ENCODE peak calls at places on chromosomes 5 and 9, in eight cellular contexts. Z is endodermal cell, B is Panc1, V is tibial nerve, T is MM.1S, S is heart right ventricle, X is brain microvascular endothelial cell, Q is cardiac muscle cell. I is an unnamed sample.

GRCh38 chr5:54251981-54252380 is 58.4 kb downstream of the ARL15 start:
- DNase-seq in Z (no peak), B (no peak), V (no peak), T (no peak), S (no peak), X (no peak), Q (no peak), I (no peak)

GRCh38 chr9:19689324-19690087 is 99.3 kb downstream of the SLC24A2 start:
- DNase-seq in Z (no peak), B (no peak), V (no peak), T (no peak), S (no peak), X (no peak), Q (no peak), I (no peak)

GRCh38 chr5:72658161-72658560 is 151.0 kb upstream of the ZNF366 start:
- DNase-seq in Z (no peak), B (no peak), V (no peak), T (no peak), S (no peak), X (no peak), Q (no peak), I (no peak)

GRCh38 chr5:61991426-61991825 is 314.6 kb upstream of the KIF2A start:
- DNase-seq in Z (no peak), B (no peak), V (no peak), T (no peak), S (no peak), X (no peak), Q (no peak), I (no peak)

GRCh38 chr5:136040746-136041415 is 12.1 kb downstream of the TGFBI start:
- DNase-seq in Z (no peak), B (no peak), V (no peak), T (peak), S (no peak), X (no peak), Q (no peak), I (no peak)

GRCh38 chr5:140131967-140132409 is 6.3 kb downstream of the IGIP start:
- DNase-seq in Z (no peak), B (no peak), V (no peak), T (no peak), S (no peak), X (peak), Q (no peak), I (no peak)

GRCh38 chr9:133403766-133404439 is 13.9 kb downstream of the REXO4 start:
- DNase-seq in Z (peak), B (no peak), V (no peak), T (no peak), S (no peak), X (no peak), Q (no peak), I (no peak)

GRCh38 chr9:69385474-69386091 is 60.6 kb downstream of the ENTREP1 start:
- DNase-seq in Z (peak), B (no peak), V (no peak), T (peak), S (no peak), X (no peak), Q (no peak), I (no peak)

GRCh38 chr9:71592400-71592799 is 175.9 kb downstream of the CEMIP2 start:
- DNase-seq in Z (no peak), B (no peak), V (no peak), T (no peak), S (no peak), X (no peak), Q (no peak), I (no peak)

GRCh38 chr5:159402328-159402727 is 72.0 kb upstream of the IL12B start:
- DNase-seq in Z (no peak), B (no peak), V (no peak), T (no peak), S (no peak), X (no peak), Q (no peak), I (no peak)

GRCh38 chr5:147878066-147878748 is at the start of gene SCGB3A2:
- DNase-seq in Z (no peak), B (no peak), V (no peak), T (no peak), S (no peak), X (no peak), Q (no peak), I (no peak)

GRCh38 chr5:57037355-57037754 is 85.4 kb upstream of the MIER3 start:
- DNase-seq in Z (peak), B (no peak), V (no peak), T (no peak), S (no peak), X (no peak), Q (no peak), I (no peak)

GRCh38 chr5:106822851-106823250 is 847.9 kb downstream of the EFNA5 start:
- DNase-seq in Z (no peak), B (no peak), V (no peak), T (no peak), S (no peak), X (no peak), Q (no peak), I (no peak)

GRCh38 chr9:80875947-80876346 is 813.4 kb downstream of the TLE1 start:
- DNase-seq in Z (no peak), B (no peak), V (no peak), T (no peak), S (no peak), X (no peak), Q (no peak), I (no peak)

GRCh38 chr9:96478829-96479371 is 28.9 kb downstream of the HABP4 start:
- DNase-seq in Z (no peak), B (no peak), V (no peak), T (no peak), S (no peak), X (no peak), Q (no peak), I (no peak)

GRCh38 chr9:19988281-19988680 is 199.4 kb upstream of the SLC24A2 start:
- DNase-seq in Z (no peak), B (no peak), V (no peak), T (no peak), S (no peak), X (no peak), Q (no peak), I (no peak)

GRCh38 chr9:124733964-124734740 is 37.0 kb downstream of the NR6A1 start:
- DNase-seq in Z (no peak), B (no peak), V (no peak), T (peak), S (no peak), X (no peak), Q (no peak), I (no peak)

GRCh38 chr9:136644593-136645342 is 17.9 kb upstream of the EGFL7 start:
- DNase-seq in Z (peak), B (no peak), V (peak), T (peak), S (peak), X (no peak), Q (peak), I (peak)

GRCh38 chr9:78786794-78787193 is 489.9 kb downstream of the PSAT1 start:
- DNase-seq in Z (no peak), B (no peak), V (no peak), T (no peak), S (no peak), X (peak), Q (no peak), I (no peak)

GRCh38 chr9:33185858-33186257 is 18.7 kb upstream of the B4GALT1 start:
- DNase-seq in Z (peak), B (no peak), V (no peak), T (no peak), S (no peak), X (no peak), Q (no peak), I (no peak)

GRCh38 chr5:75734913-75735789 is 17.9 kb upstream of the POC5 start:
- DNase-seq in Z (peak), B (no peak), V (no peak), T (peak), S (peak), X (peak), Q (peak), I (no peak)

GRCh38 chr9:83964973-83965349 is 15.1 kb downstream of the HNRNPK start:
- DNase-seq in Z (no peak), B (no peak), V (no peak), T (no peak), S (no peak), X (no peak), Q (no peak), I (no peak)

GRCh38 chr5:111427762-111428161 is 84.6 kb downstream of the STARD4 start:
- DNase-seq in Z (peak), B (no peak), V (no peak), T (no peak), S (no peak), X (no peak), Q (no peak), I (no peak)

GRCh38 chr5:111432828-111433536 is 79.4 kb downstream of the STARD4 start:
- DNase-seq in Z (no peak), B (no peak), V (no peak), T (no peak), S (no peak), X (peak), Q (no peak), I (no peak)
- TF ChIP-seq CTCF in Z (no peak), B (no peak), V (no peak), T (no peak), S (no peak), X (no peak), Q (no peak), I (no peak)

DNA sequence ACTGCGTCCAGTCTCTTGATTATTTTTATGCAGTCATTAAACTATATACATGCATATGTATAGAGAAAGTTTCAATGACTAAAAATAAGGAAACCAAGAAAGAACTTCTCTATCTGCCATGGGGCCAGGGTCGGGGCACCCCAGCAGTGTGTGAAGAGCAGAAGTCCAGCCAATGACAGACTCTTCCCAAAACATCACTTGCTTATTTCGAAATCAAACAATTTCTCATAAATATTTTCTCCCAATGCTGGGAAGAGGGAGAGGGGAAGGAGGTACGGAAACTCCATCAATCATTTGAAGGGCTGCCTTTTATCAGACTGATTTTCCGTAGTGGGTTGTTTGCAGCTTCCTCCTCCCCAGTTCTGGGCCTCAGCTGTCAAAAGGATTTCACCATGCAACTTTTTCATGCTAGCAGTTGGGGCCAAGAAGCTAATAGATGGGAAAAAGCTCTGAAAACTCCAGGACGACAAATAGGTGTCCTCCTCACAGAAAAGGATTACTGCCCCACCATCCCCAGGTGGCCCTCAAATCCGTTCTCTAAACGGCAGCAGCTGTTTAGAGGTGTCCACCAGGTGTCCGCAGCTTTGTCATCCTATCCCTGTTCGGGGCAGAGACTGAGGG is 617 bp upstream of the FPGS start:
- DNase-seq in Z (no peak), B (no peak), V (no peak), T (no peak), S (no peak), X (no peak), Q (peak), I (no peak)
- TF ChIP-seq CTCF in Z (peak), B (peak), V (no peak), T (peak), S (no peak), X (peak), Q (no peak), I (no peak)

GRCh38 chr5:7805379-7805778 is 45.6 kb downstream of the CFAP90 start:
- DNase-seq in Z (no peak), B (no peak), V (no peak), T (peak), S (no peak), X (no peak), Q (no peak), I (no peak)
- TF ChIP-seq CTCF in Z (peak), B (peak), V (no peak), T (peak), S (peak), X (peak), Q (peak), I (no peak)

GRCh38 chr5:97726106-97726505 is 543.1 kb upstream of the RIOK2 start:
- DNase-seq in Z (no peak), B (no peak), V (no peak), T (no peak), S (no peak), X (no peak), Q (no peak), I (no peak)
- TF ChIP-seq CTCF in Z (peak), B (peak), V (no peak), T (no peak), S (no peak), X (peak), Q (no peak), I (no peak)